ENCODE peak calls at places on chromosome 7, in six cellular contexts. T, S, R, E, U and I are unnamed samples. For H3K4me1, the result is how much of the 10 kb centered on the place peaks cover.

GRCh38 chr7:46772740-46773139 is 809.2 kb downstream of the TNS3 start:
- DNase-seq in T (no peak), S (no peak), R (no peak), E (no peak), U (no peak), I (peak)

GRCh38 chr7:117808273-117808868 is 64.9 kb downstream of the CTTNBP2 start:
- DNase-seq in T (peak), S (no peak), R (no peak), E (no peak), U (no peak), I (peak)

GRCh38 chr7:97639036-97639435 is 92.8 kb upstream of the TAC1 start:
- DNase-seq in T (no peak), S (no peak), R (no peak), E (no peak), U (no peak), I (no peak)

GRCh38 chr7:3007696-3008095 is 36.0 kb downstream of the CARD11 start:
- DNase-seq in T (no peak), S (no peak), R (no peak), E (no peak), U (no peak), I (no peak)

GRCh38 chr7:159000859-159001435 is 143.7 kb downstream of the VIPR2 start:
- DNase-seq in T (no peak), S (no peak), R (no peak), E (no peak), U (no peak), I (no peak)

GRCh38 chr7:134720091-134720935 is 59.1 kb upstream of the CALD1 start:
- DNase-seq in T (no peak), S (no peak), R (no peak), E (no peak), U (no peak), I (peak)

GRCh38 chr7:141441837-141442627 is 109.2 kb upstream of the AGK start:
- DNase-seq in T (no peak), S (no peak), R (no peak), E (no peak), U (no peak), I (no peak)

GRCh38 chr7:70794962-70795361 is 337.0 kb upstream of the GALNT17 start:
- DNase-seq in T (no peak), S (no peak), R (no peak), E (no peak), U (no peak), I (no peak)

GRCh38 chr7:75885011-75885410 is 6.2 kb downstream of the RHBDD2 start:
- DNase-seq in T (no peak), S (no peak), R (no peak), E (no peak), U (no peak), I (no peak)

GRCh38 chr7:34299066-34299465 is 359.0 kb upstream of the NPSR1 start:
- DNase-seq in T (no peak), S (no peak), R (no peak), E (no peak), U (no peak), I (no peak)

GRCh38 chr7:26937956-26938623 is 73.7 kb upstream of the SKAP2 start:
- DNase-seq in T (no peak), S (no peak), R (peak), E (no peak), U (no peak), I (no peak)

GRCh38 chr7:150830957-150831356 is 21.4 kb upstream of the AOC1 start:
- DNase-seq in T (no peak), S (no peak), R (no peak), E (no peak), U (no peak), I (no peak)

GRCh38 chr7:157253850-157254249 is 83.0 kb upstream of the DNAJB6 start:
- DNase-seq in T (peak), S (no peak), R (no peak), E (no peak), U (no peak), I (no peak)

GRCh38 chr7:149870701-149871483 is 2.9 kb upstream of the ATP6V0E2 start:
- DNase-seq in T (no peak), S (no peak), R (no peak), E (no peak), U (no peak), I (no peak)

GRCh38 chr7:157224627-157225026 is 85.9 kb downstream of the UBE3C start:
- DNase-seq in T (no peak), S (no peak), R (no peak), E (no peak), U (no peak), I (peak)

GRCh38 chr7:116518971-116519370 is 5.9 kb upstream of the CAV1 start:
- DNase-seq in T (no peak), S (no peak), R (no peak), E (no peak), U (no peak), I (no peak)

GRCh38 chr7:117386125-117386709 is 41.1 kb downstream of the ASZ1 start:
- DNase-seq in T (no peak), S (no peak), R (no peak), E (no peak), U (no peak), I (peak)

GRCh38 chr7:1664711-1665591 is 5.1 kb upstream of the ELFN1 start:
- DNase-seq in T (peak), S (peak), R (peak), E (peak), U (peak), I (peak)

GRCh38 chr7:7970620-7971307 is 2.2 kb downstream of the GLCCI1 start:
- DNase-seq in T (no peak), S (peak), R (no peak), E (no peak), U (no peak), I (no peak)

GRCh38 chr7:2604608-2605174 is 27.1 kb upstream of the TTYH3 start:
- DNase-seq in T (no peak), S (no peak), R (no peak), E (no peak), U (no peak), I (no peak)

GRCh38 chr7:153858335-153858734 is 193.9 kb upstream of the DPP6 start:
- DNase-seq in T (no peak), S (no peak), R (no peak), E (no peak), U (peak), I (no peak)

GRCh38 chr7:105672820-105673219 is 91.5 kb upstream of the EFCAB10 start:
- DNase-seq in T (no peak), S (no peak), R (no peak), E (no peak), U (no peak), I (no peak)

GRCh38 chr7:19508821-19509220 is 200.0 kb downstream of the POLR1F start:
- DNase-seq in T (no peak), S (no peak), R (no peak), E (no peak), U (no peak), I (no peak)

GRCh38 chr7:80548790-80549530 is 37.1 kb upstream of the GNAT3 start:
- DNase-seq in T (no peak), S (no peak), R (no peak), E (no peak), U (no peak), I (peak)

GRCh38 chr7:151509670-151510333 is 9.9 kb downstream of the RHEB start:
- DNase-seq in T (no peak), S (no peak), R (no peak), E (no peak), U (no peak), I (no peak)

GRCh38 chr7:151428393-151429231 is 11.3 kb downstream of the CRYGN start:
- DNase-seq in T (no peak), S (no peak), R (no peak), E (peak), U (peak), I (peak)

GRCh38 chr7:4841836-4842235 is 20.0 kb downstream of the PAPOLB start:
- DNase-seq in T (no peak), S (no peak), R (no peak), E (no peak), U (no peak), I (no peak)

GRCh38 chr7:21426286-21426957 is 1.5 kb upstream of the SP4 start:
- DNase-seq in T (no peak), S (no peak), R (peak), E (no peak), U (no peak), I (no peak)
- H3K4me3 ChIP-seq in T (no peak), S (peak), R (peak), E (peak), U (peak), I (peak)

GRCh38 chr7:74224511-74224832 is 14.7 kb downstream of the LAT2 start:
- DNase-seq in T (no peak), S (no peak), R (no peak), E (no peak), U (no peak), I (no peak)

GRCh38 chr7:74222851-74223710 is 13.3 kb downstream of the LAT2 start:
- DNase-seq in T (no peak), S (no peak), R (no peak), E (no peak), U (no peak), I (no peak)

GRCh38 chr7:74221713-74222112 is 11.9 kb downstream of the LAT2 start:
- DNase-seq in T (no peak), S (no peak), R (no peak), E (no peak), U (no peak), I (no peak)

GRCh38 chr7:74225400-74225799 is 15.6 kb downstream of the LAT2 start:
- DNase-seq in T (no peak), S (no peak), R (no peak), E (no peak), U (no peak), I (no peak)

GRCh38 chr7:74223711-74224510 is 14.1 kb downstream of the LAT2 start:
- DNase-seq in T (no peak), S (no peak), R (no peak), E (peak), U (no peak), I (no peak)
- H3K4me1 ChIP-seq in T (under half), S (under half), R (under half), E (under half), U (under half), I (under half)

GRCh38 chr7:65804887-65805286 is 68.0 kb upstream of the VKORC1L1 start:
- DNase-seq in T (no peak), S (no peak), R (no peak), E (no peak), U (no peak), I (no peak)

GRCh38 chr7:65812281-65812680 is 60.6 kb upstream of the VKORC1L1 start:
- DNase-seq in T (no peak), S (no peak), R (no peak), E (no peak), U (no peak), I (peak)

GRCh38 chr7:65809259-65809981 is 63.5 kb upstream of the VKORC1L1 start:
- DNase-seq in T (no peak), S (no peak), R (no peak), E (no peak), U (no peak), I (no peak)

DNA sequence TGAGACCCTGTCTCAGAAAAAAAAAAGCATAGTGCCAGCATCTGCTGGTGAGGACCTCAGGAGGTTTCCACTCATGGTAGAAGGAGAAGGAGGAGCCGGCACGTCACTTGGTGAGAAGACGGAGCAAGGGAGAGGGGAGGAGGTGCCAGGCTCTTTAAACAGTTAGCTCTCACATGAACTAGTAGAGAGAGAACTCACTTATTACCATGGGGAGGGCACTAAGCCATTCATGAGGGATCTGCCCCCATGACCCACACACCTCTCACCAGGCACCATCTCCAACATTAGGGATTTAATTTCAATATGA is 62.9 kb upstream of the VKORC1L1 start:
- DNase-seq in T (no peak), S (no peak), R (no peak), E (no peak), U (no peak), I (no peak)
- H3K4me3 ChIP-seq in T (no peak), S (no peak), R (no peak), E (no peak), U (no peak), I (no peak)

GRCh38 chr7:30160329-30160728 is 25.5 kb downstream of the MTURN start:
- DNase-seq in T (no peak), S (no peak), R (no peak), E (no peak), U (no peak), I (no peak)
- H3K4me1 ChIP-seq in T (under half), S (under half), R (under half), E (under half), U (under half), I (under half)

GRCh38 chr7:100215895-100216294 is 3.9 kb upstream of the PVRIG start:
- DNase-seq in T (peak), S (no peak), R (no peak), E (peak), U (peak), I (no peak)

GRCh38 chr7:100222445-100223132 is 2.8 kb downstream of the PVRIG start:
- DNase-seq in T (no peak), S (no peak), R (no peak), E (no peak), U (no peak), I (no peak)

GRCh38 chr7:100219271-100219737 is 445 bp upstream of the PVRIG start:
- DNase-seq in T (no peak), S (no peak), R (no peak), E (no peak), U (peak), I (no peak)

GRCh38 chr7:100221767-100222444 is 2.2 kb downstream of the PVRIG start:
- DNase-seq in T (no peak), S (no peak), R (no peak), E (no peak), U (no peak), I (no peak)

DNA sequence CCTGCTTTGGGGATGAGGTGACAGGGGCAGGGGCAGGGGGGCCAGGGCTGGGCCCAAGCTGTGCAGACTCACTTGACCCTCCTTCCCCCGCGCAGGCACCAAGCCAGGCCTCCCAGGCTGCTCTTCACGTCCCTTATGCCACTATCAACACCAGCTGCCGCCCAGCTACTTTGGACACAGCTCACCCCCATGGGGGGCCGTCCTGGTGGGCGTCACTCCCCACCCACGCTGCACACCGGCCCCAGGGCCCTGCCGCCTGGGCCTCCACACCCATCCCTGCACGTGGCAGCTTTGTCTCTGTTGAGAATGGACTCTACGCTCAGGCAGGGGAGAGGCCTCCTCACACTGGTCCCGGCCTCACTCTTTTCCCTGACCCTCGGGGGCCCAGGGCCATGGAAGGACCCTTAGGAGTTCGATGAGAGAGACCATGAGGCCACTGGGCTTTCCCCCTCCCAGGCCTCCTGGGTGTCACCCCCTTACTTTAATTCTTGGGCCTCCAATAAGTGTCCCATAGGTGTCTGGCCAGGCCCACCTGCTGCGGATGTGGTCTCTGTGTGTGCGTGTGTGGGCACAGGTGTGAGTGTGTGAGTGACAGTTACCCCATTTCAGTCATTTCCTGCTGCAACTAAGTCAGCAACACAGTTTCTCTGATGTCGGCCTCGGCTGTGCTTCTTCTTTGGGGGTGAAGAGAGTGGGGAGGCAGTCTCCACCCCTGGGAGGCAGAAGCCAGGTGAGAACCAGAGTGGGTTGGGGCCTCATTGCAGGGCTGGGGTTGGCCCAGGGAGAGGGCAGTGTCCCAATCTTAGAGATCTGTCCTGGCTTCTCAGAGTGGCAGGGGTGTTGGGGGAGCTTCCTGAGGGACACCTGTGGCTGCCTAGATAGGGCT is 1.3 kb downstream of the PVRIG start:
- DNase-seq in T (no peak), S (peak), R (no peak), E (no peak), U (no peak), I (no peak)
- H3K4me3 ChIP-seq in T (no peak), S (peak), R (no peak), E (no peak), U (no peak), I (no peak)

DNA sequence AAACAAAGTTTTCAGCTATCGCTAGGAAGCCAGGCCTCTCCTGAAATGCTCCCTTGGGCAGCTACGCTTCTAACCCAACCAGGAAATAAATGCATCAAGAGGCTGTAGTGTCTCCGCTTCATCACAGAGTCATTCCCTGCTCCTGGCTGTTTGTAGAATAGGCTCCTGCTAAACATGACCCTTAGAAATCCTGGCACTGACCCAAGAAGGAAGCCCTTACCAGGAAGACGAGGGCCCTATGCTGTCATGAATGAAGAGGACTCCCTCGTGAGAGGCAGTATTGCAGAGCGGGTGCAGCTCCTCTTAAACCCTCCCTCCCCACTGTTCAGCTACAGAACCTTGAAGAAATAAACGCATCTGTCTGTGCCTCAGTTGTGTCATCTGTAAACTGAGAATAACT is 48.3 kb downstream of the NOD1 start:
- DNase-seq in T (peak), S (no peak), R (no peak), E (no peak), U (peak), I (peak)
- H3K4me1 ChIP-seq in T (under half), S (under half), R (under half), E (under half), U (under half), I (under half)

GRCh38 chr7:78299088-78299487 is 500.5 kb downstream of the PHTF2 start:
- DNase-seq in T (no peak), S (no peak), R (no peak), E (no peak), U (no peak), I (no peak)
- H3K4me3 ChIP-seq in T (no peak), S (no peak), R (no peak), E (no peak), U (no peak), I (no peak)

GRCh38 chr7:131080754-131081153 is 246.9 kb upstream of the MKLN1 start:
- DNase-seq in T (no peak), S (no peak), R (no peak), E (no peak), U (no peak), I (no peak)
- H3K4me1 ChIP-seq in T (under half), S (half or more), R (under half), E (under half), U (under half), I (under half)

DNA sequence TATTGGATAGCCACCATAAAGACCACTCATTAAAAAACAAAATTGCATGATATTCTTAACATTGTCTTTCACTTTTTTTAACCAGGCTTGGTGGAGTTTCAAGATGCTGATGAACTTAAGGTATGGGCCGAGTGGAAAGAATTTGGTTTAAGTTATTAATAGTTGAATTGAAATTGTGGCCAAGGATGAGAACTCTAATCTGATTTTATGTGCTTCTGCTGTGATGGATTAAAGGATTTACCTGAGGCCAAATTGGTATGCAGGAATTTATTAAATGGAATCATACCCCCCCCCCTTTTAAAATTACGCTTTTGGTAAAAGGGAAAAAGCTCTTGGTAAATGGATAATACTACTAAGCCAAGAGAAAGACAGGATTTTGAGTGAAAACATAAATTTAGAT is 33.8 kb upstream of the TOMM7 start:
- DNase-seq in T (no peak), S (no peak), R (no peak), E (no peak), U (no peak), I (no peak)
- H3K4me3 ChIP-seq in T (no peak), S (no peak), R (peak), E (no peak), U (no peak), I (no peak)

GRCh38 chr7:44085549-44085948 is 3.2 kb upstream of the POLM start:
- DNase-seq in T (no peak), S (no peak), R (no peak), E (no peak), U (no peak), I (no peak)
- H3K4me1 ChIP-seq in T (under half), S (under half), R (under half), E (under half), U (under half), I (under half)